ENCODE peak calls at places on chromosomes 7 and 10, in nine cellular contexts. C, F, B, E, Q, P, L, Y and G are unnamed samples. For H3K36me3, the result is how much of the 10 kb centered on the place peaks cover.

GRCh38 chr7:43824963-43825362 is 44.4 kb downstream of the MRPS24 start:
- DNase-seq in C (no peak), F (no peak), B (no peak), E (no peak), Q (no peak), P (no peak), L (peak), Y (no peak), G (no peak)

GRCh38 chr7:130401531-130401930 is 21.2 kb downstream of the CPA1 start:
- DNase-seq in C (no peak), F (no peak), B (no peak), E (no peak), Q (no peak), P (no peak), L (no peak), Y (no peak), G (no peak)

GRCh38 chr7:27316311-27316710 is 73.7 kb downstream of the EVX1 start:
- DNase-seq in C (no peak), F (no peak), B (no peak), E (no peak), Q (no peak), P (no peak), L (no peak), Y (no peak), G (no peak)

GRCh38 chr7:18877874-18878273 is 239.6 kb downstream of the TWIST1 start:
- DNase-seq in C (no peak), F (no peak), B (no peak), E (no peak), Q (no peak), P (no peak), L (no peak), Y (no peak), G (no peak)

GRCh38 chr7:115094163-115094562 is 172.3 kb downstream of the MDFIC start:
- DNase-seq in C (no peak), F (no peak), B (peak), E (no peak), Q (no peak), P (no peak), L (no peak), Y (no peak), G (no peak)

GRCh38 chr7:100888529-100888987 is 957 bp downstream of the UFSP1 start:
- DNase-seq in C (no peak), F (no peak), B (no peak), E (peak), Q (no peak), P (no peak), L (no peak), Y (no peak), G (no peak)

GRCh38 chr7:20172736-20173334 is 44.3 kb downstream of the MACC1 start:
- DNase-seq in C (no peak), F (peak), B (peak), E (peak), Q (peak), P (peak), L (peak), Y (peak), G (no peak)

GRCh38 chr7:132557489-132558044 is 18.7 kb downstream of the PLXNA4 start:
- DNase-seq in C (no peak), F (no peak), B (no peak), E (no peak), Q (no peak), P (no peak), L (peak), Y (no peak), G (no peak)

GRCh38 chr10:1047937-1048336 is 982 bp downstream of the IDI1 start:
- DNase-seq in C (no peak), F (no peak), B (no peak), E (no peak), Q (no peak), P (no peak), L (no peak), Y (no peak), G (no peak)

GRCh38 chr7:11737723-11738122 is 94.3 kb downstream of the THSD7A start:
- DNase-seq in C (no peak), F (no peak), B (no peak), E (no peak), Q (no peak), P (no peak), L (peak), Y (no peak), G (no peak)

GRCh38 chr10:32893431-32893830 is 64.6 kb downstream of the ITGB1 start:
- DNase-seq in C (no peak), F (peak), B (no peak), E (no peak), Q (no peak), P (no peak), L (no peak), Y (no peak), G (no peak)

GRCh38 chr10:132859084-132859855 is 73.3 kb upstream of the NKX6-2 start:
- DNase-seq in C (peak), F (no peak), B (no peak), E (peak), Q (no peak), P (no peak), L (no peak), Y (no peak), G (no peak)

GRCh38 chr10:119270893-119271361 is 63.6 kb downstream of the GRK5 start:
- DNase-seq in C (peak), F (peak), B (peak), E (peak), Q (no peak), P (peak), L (peak), Y (peak), G (peak)

GRCh38 chr7:51324206-51324884 is 7.7 kb upstream of the COBL start:
- DNase-seq in C (no peak), F (no peak), B (no peak), E (no peak), Q (no peak), P (no peak), L (peak), Y (no peak), G (no peak)

GRCh38 chr10:64209574-64209973 is 688.4 kb downstream of the REEP3 start:
- DNase-seq in C (peak), F (no peak), B (no peak), E (peak), Q (no peak), P (no peak), L (peak), Y (peak), G (no peak)

GRCh38 chr7:114879554-114879953 is 42.3 kb upstream of the MDFIC start:
- DNase-seq in C (no peak), F (no peak), B (no peak), E (no peak), Q (no peak), P (no peak), L (peak), Y (no peak), G (no peak)

GRCh38 chr10:125263551-125263950 is 103.2 kb upstream of the CTBP2 start:
- DNase-seq in C (no peak), F (peak), B (no peak), E (no peak), Q (no peak), P (no peak), L (peak), Y (peak), G (no peak)

GRCh38 chr7:155190608-155191536 is 106.8 kb upstream of the INSIG1 start:
- DNase-seq in C (no peak), F (no peak), B (peak), E (no peak), Q (peak), P (peak), L (peak), Y (no peak), G (no peak)

GRCh38 chr10:11684717-11685645 is 57.2 kb upstream of the ECHDC3 start:
- DNase-seq in C (peak), F (no peak), B (peak), E (peak), Q (peak), P (peak), L (peak), Y (peak), G (peak)

GRCh38 chr10:15262036-15262713 is 93.7 kb upstream of the NMT2 start:
- DNase-seq in C (no peak), F (peak), B (peak), E (no peak), Q (peak), P (peak), L (peak), Y (no peak), G (no peak)

GRCh38 chr10:73785721-73786511 is 510 bp downstream of the ZSWIM8 start:
- DNase-seq in C (no peak), F (no peak), B (peak), E (peak), Q (peak), P (peak), L (peak), Y (no peak), G (no peak)

GRCh38 chr7:96426685-96427084 is 104.8 kb upstream of the SLC25A13 start:
- DNase-seq in C (no peak), F (peak), B (no peak), E (no peak), Q (no peak), P (no peak), L (no peak), Y (no peak), G (no peak)

GRCh38 chr10:80924063-80924952 is 386.6 kb downstream of the SH2D4B start:
- DNase-seq in C (no peak), F (peak), B (peak), E (peak), Q (peak), P (peak), L (peak), Y (peak), G (no peak)

GRCh38 chr10:102643346-102644065 is 773 bp upstream of the TRIM8 start:
- DNase-seq in C (peak), F (peak), B (peak), E (peak), Q (peak), P (peak), L (peak), Y (peak), G (no peak)

GRCh38 chr10:89384474-89385324 is 6.8 kb downstream of the IFIT1B start:
- DNase-seq in C (no peak), F (no peak), B (no peak), E (no peak), Q (no peak), P (no peak), L (no peak), Y (no peak), G (no peak)

GRCh38 chr7:22671177-22671879 is 55.7 kb upstream of the IL6 start:
- DNase-seq in C (no peak), F (no peak), B (peak), E (no peak), Q (no peak), P (no peak), L (peak), Y (no peak), G (no peak)

GRCh38 chr7:76423666-76424412 is 911 bp upstream of the ZP3 start:
- DNase-seq in C (no peak), F (no peak), B (no peak), E (no peak), Q (peak), P (no peak), L (peak), Y (no peak), G (no peak)

GRCh38 chr7:128937647-128938523 is at the start of gene IRF5:
- DNase-seq in C (peak), F (no peak), B (peak), E (peak), Q (peak), P (peak), L (no peak), Y (peak), G (no peak)

GRCh38 chr7:19362099-19362498 is 216.9 kb upstream of the FERD3L start:
- DNase-seq in C (no peak), F (no peak), B (no peak), E (no peak), Q (no peak), P (no peak), L (peak), Y (no peak), G (no peak)

GRCh38 chr10:34993782-34994181 is 96.4 kb downstream of the CUL2 start:
- DNase-seq in C (no peak), F (no peak), B (no peak), E (no peak), Q (no peak), P (no peak), L (no peak), Y (no peak), G (no peak)
- TF ChIP-seq CTCF in C (no peak), F (no peak), B (no peak), E (no peak), Q (no peak), P (no peak), L (no peak), Y (no peak), G (no peak)

GRCh38 chr10:6583447-6583846 is 3.4 kb upstream of the PRKCQ start:
- DNase-seq in C (no peak), F (no peak), B (no peak), E (no peak), Q (no peak), P (no peak), L (no peak), Y (no peak), G (no peak)
- H3K4me3 ChIP-seq in C (no peak), F (no peak), B (no peak), E (no peak), Q (no peak), P (no peak), L (no peak), Y (no peak), G (no peak)

DNA sequence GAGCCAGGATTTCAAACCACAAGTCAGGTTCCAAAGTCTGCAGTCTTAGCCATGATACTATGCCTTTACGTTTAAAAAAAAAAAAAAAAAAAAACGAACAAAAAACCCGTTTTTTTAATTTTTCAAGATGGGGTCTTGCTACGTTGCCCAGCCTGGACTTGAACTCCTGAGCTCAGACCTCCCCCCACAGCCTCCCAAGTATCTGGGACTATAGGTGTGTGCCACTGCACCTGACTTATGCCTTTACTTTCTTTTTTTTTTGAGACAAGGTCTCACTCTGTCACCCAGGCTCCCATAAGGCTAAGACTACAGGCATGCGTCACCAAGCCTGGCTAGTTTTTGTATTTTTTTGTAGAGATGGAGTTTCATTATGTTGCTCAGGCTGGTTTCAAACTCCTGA is 14.7 kb downstream of the ASNS start:
- DNase-seq in C (no peak), F (no peak), B (no peak), E (no peak), Q (no peak), P (no peak), L (no peak), Y (no peak), G (no peak)
- H3K36me3 ChIP-seq in C (half or more), F (under half), B (under half), E (half or more), Q (under half), P (under half), L (under half), Y (under half), G (half or more)

GRCh38 chr7:105876091-105876963 is at the start of gene ATXN7L1:
- DNase-seq in C (peak), F (peak), B (peak), E (peak), Q (peak), P (peak), L (peak), Y (peak), G (peak)

GRCh38 chr7:105877736-105878135 is 1.3 kb upstream of the ATXN7L1 start:
- DNase-seq in C (no peak), F (no peak), B (no peak), E (no peak), Q (no peak), P (no peak), L (no peak), Y (no peak), G (no peak)

GRCh38 chr7:105878746-105879605 is 2.6 kb upstream of the ATXN7L1 start:
- DNase-seq in C (no peak), F (no peak), B (no peak), E (no peak), Q (no peak), P (no peak), L (no peak), Y (no peak), G (no peak)

GRCh38 chr7:105875505-105875904 is 894 bp downstream of the ATXN7L1 start:
- DNase-seq in C (no peak), F (no peak), B (no peak), E (no peak), Q (no peak), P (no peak), L (no peak), Y (no peak), G (no peak)

DNA sequence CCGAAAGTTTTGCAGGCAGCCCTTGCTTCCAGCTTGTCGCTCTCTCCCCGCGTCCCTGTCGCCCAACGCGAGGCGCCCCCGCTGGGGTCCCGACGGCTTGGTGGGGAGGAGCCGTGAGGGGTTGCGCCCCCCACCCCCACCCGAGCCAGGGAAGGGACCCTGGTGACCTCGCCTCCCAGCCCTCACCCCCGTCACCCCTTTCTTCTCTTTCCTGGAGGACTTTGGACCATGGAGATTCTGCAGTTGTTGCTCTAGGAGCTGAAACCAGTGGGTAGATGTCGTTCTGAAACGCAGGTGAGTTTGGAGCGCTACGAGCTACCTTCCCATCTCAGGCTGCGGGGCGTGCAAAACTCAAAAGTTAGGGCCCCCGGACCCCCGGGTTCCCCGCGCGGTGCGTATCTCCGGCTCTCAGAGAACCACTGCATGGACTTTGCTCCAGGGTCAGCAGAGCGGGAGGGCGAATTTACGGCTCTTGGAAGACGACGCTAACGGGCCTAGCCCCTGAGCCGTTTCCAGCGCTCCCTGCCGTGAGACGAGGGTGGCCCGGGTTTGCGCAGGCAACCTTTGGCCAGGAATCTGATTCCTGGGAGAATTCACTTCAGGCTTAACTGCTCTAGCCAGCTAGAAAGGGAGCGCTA is 684 bp upstream of the ATXN7L1 start:
- DNase-seq in C (peak), F (peak), B (peak), E (peak), Q (peak), P (peak), L (peak), Y (peak), G (no peak)
- TF ChIP-seq CTCF in C (no peak), F (peak), B (no peak), E (no peak), Q (no peak), P (no peak), L (peak), Y (no peak), G (no peak)

GRCh38 chr10:6469661-6470060 is 110.4 kb downstream of the PRKCQ start:
- DNase-seq in C (no peak), F (no peak), B (no peak), E (no peak), Q (no peak), P (no peak), L (no peak), Y (no peak), G (no peak)

GRCh38 chr10:6473430-6473829 is 106.6 kb downstream of the PRKCQ start:
- DNase-seq in C (no peak), F (no peak), B (no peak), E (no peak), Q (no peak), P (no peak), L (no peak), Y (no peak), G (no peak)

GRCh38 chr10:6470894-6471618 is 109.0 kb downstream of the PRKCQ start:
- DNase-seq in C (no peak), F (no peak), B (no peak), E (no peak), Q (no peak), P (no peak), L (no peak), Y (no peak), G (no peak)

GRCh38 chr10:6476989-6477388 is 103.1 kb downstream of the PRKCQ start:
- DNase-seq in C (no peak), F (no peak), B (no peak), E (no peak), Q (no peak), P (no peak), L (no peak), Y (no peak), G (no peak)

GRCh38 chr10:6473901-6474370 is 106.1 kb downstream of the PRKCQ start:
- DNase-seq in C (no peak), F (no peak), B (peak), E (no peak), Q (no peak), P (no peak), L (no peak), Y (no peak), G (no peak)
- H3K4me3 ChIP-seq in C (no peak), F (no peak), B (no peak), E (no peak), Q (no peak), P (no peak), L (no peak), Y (no peak), G (peak)

DNA sequence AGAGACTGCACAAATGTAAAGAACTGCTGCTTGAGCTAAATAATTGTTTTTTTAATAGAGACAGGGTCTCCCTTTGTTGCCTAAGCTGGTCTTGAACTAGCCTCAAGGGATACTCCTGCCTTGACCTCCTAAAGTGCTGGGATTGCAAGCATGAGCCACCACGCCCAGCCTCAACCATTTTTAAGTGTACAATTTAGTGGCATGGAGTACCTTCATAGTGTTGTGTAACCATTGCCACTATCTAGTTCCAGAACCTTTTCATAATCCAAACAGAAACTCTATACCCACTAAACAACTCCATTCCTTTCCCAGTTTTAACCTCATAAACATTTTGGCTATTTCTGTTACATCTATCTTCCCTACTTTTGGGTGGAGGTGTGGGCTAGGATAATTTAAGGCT is 6.7 kb downstream of the EIF4H start:
- DNase-seq in C (no peak), F (no peak), B (no peak), E (no peak), Q (no peak), P (no peak), L (no peak), Y (no peak), G (no peak)
- H3K36me3 ChIP-seq in C (under half), F (under half), B (under half), E (under half), Q (under half), P (under half), L (under half), Y (under half), G (under half)

GRCh38 chr7:66015440-66016130 is 33.6 kb upstream of the GUSB start:
- DNase-seq in C (no peak), F (no peak), B (no peak), E (no peak), Q (no peak), P (no peak), L (no peak), Y (no peak), G (no peak)

GRCh38 chr7:66016131-66016461 is 34.1 kb upstream of the GUSB start:
- DNase-seq in C (no peak), F (peak), B (no peak), E (no peak), Q (no peak), P (no peak), L (peak), Y (no peak), G (no peak)

GRCh38 chr7:66013938-66014337 is 31.9 kb upstream of the GUSB start:
- DNase-seq in C (peak), F (peak), B (peak), E (peak), Q (peak), P (peak), L (peak), Y (peak), G (no peak)
- TF ChIP-seq CTCF in C (peak), F (peak), B (peak), E (peak), Q (no peak), P (no peak), L (peak), Y (peak), G (peak)

GRCh38 chr10:31867646-31868045 is 61.0 kb downstream of the ARHGAP12 start:
- DNase-seq in C (no peak), F (no peak), B (no peak), E (no peak), Q (no peak), P (no peak), L (peak), Y (no peak), G (no peak)
- H3K4me3 ChIP-seq in C (no peak), F (no peak), B (no peak), E (no peak), Q (no peak), P (no peak), L (no peak), Y (no peak), G (no peak)